ENCODE peak calls at places on chromosome X, in nine cellular contexts. P, G, L, B, R, W, A, F and X are unnamed samples.

GRCh38 chrX:123833387-123833786 is 26.5 kb upstream of the XIAP start:
- DNase-seq in P (peak; percentile 23), G (peak; percentile 77), L (peak; percentile 69), B (peak; percentile 58), R (peak; percentile 27), W (peak; percentile 53), A (peak; percentile 46), F (peak; percentile 58), X (no peak)

GRCh38 chrX:1657367-1658082 is 42.7 kb downstream of the ASMT start:
- DNase-seq in P (no peak), G (no peak), L (no peak), B (peak; percentile 47), R (peak; percentile 69), W (no peak), A (no peak), F (peak; percentile 76), X (no peak)

GRCh38 chrX:4588893-4589292 is 875.4 kb upstream of the PRKX start:
- DNase-seq in P (no peak), G (no peak), L (no peak), B (no peak), R (no peak), W (no peak), A (no peak), F (no peak), X (no peak)

GRCh38 chrX:40651620-40652223 is 4.4 kb upstream of the CXorf38 start:
- DNase-seq in P (peak; percentile 63), G (peak; percentile 75), L (peak; percentile 88), B (peak; percentile 67), R (peak; percentile 28), W (peak; percentile 76), A (peak; percentile 64), F (peak; percentile 72), X (no peak)

GRCh38 chrX:41607264-41607832 is 81.4 kb upstream of the GPR34 start:
- DNase-seq in P (no peak), G (peak; percentile 64), L (no peak), B (no peak), R (no peak), W (no peak), A (no peak), F (no peak), X (no peak)

GRCh38 chrX:39050427-39050826 is 249.2 kb downstream of the MID1IP1 start:
- DNase-seq in P (no peak), G (no peak), L (no peak), B (no peak), R (no peak), W (no peak), A (no peak), F (no peak), X (no peak)

GRCh38 chrX:150155396-150156048 is 207.6 kb upstream of the MAMLD1 start:
- DNase-seq in P (no peak), G (no peak), L (peak; percentile 60), B (no peak), R (no peak), W (no peak), A (peak; percentile 71), F (peak; percentile 63), X (no peak)

GRCh38 chrX:107135076-107135964 is 16.7 kb upstream of the RBM41 start:
- DNase-seq in P (no peak), G (peak; percentile 68), L (no peak), B (no peak), R (no peak), W (no peak), A (peak; percentile 74), F (peak; percentile 69), X (no peak)

GRCh38 chrX:98422530-98422929 is 1538.8 kb downstream of the RPA4 start:
- DNase-seq in P (no peak), G (no peak), L (no peak), B (no peak), R (no peak), W (no peak), A (no peak), F (no peak), X (no peak)

GRCh38 chrX:6067600-6067999 is 161.1 kb downstream of the NLGN4X start:
- DNase-seq in P (no peak), G (no peak), L (no peak), B (no peak), R (no peak), W (no peak), A (no peak), F (no peak), X (no peak)

GRCh38 chrX:153609917-153610833 is 11.2 kb upstream of the CCNQ start:
- DNase-seq in P (peak; percentile 41), G (peak; percentile 87), L (peak; percentile 85), B (peak; percentile 80), R (peak; percentile 71), W (peak; percentile 85), A (peak; percentile 68), F (peak; percentile 63), X (peak; percentile 87)

GRCh38 chrX:47283015-47283771 is 50.4 kb downstream of the USP11 start:
- DNase-seq in P (no peak), G (peak; percentile 31), L (no peak), B (no peak), R (no peak), W (peak; percentile 39), A (peak; percentile 41), F (peak; percentile 74), X (no peak)

GRCh38 chrX:19127649-19128168 is 5.4 kb upstream of the ADGRG2 start:
- DNase-seq in P (no peak), G (no peak), L (no peak), B (no peak), R (no peak), W (no peak), A (peak; percentile 70), F (peak; percentile 69), X (no peak)

GRCh38 chrX:122941801-122942200 is 242.3 kb upstream of the GRIA3 start:
- DNase-seq in P (no peak), G (no peak), L (no peak), B (no peak), R (no peak), W (no peak), A (no peak), F (no peak), X (no peak)

GRCh38 chrX:130055103-130055502 is 55.2 kb downstream of the ELF4 start:
- DNase-seq in P (peak; percentile 27), G (no peak), L (no peak), B (no peak), R (no peak), W (no peak), A (peak; percentile 55), F (peak; percentile 38), X (no peak)

GRCh38 chrX:78652971-78653822 is 5.9 kb downstream of the RTL3 start:
- DNase-seq in P (no peak), G (no peak), L (no peak), B (no peak), R (peak; percentile 31), W (no peak), A (peak; percentile 75), F (peak; percentile 78), X (no peak)

GRCh38 chrX:135923353-135923752 is 29.8 kb downstream of the SAGE1 start:
- DNase-seq in P (no peak), G (peak; percentile 14), L (no peak), B (no peak), R (no peak), W (no peak), A (no peak), F (no peak), X (no peak)

GRCh38 chrX:112941209-112941788 is 100.7 kb upstream of the AMOT start:
- DNase-seq in P (no peak), G (no peak), L (peak; percentile 18), B (no peak), R (no peak), W (no peak), A (peak; percentile 0), F (no peak), X (no peak)

GRCh38 chrX:115972717-115973116 is 197.8 kb upstream of the AGTR2 start:
- DNase-seq in P (no peak), G (no peak), L (peak; percentile 43), B (no peak), R (no peak), W (no peak), A (no peak), F (peak; percentile 15), X (no peak)

GRCh38 chrX:22296871-22297270 is 24.2 kb downstream of the CBLL2 start:
- DNase-seq in P (no peak), G (no peak), L (no peak), B (no peak), R (no peak), W (no peak), A (no peak), F (no peak), X (no peak)

GRCh38 chrX:111861605-111862004 is 14.4 kb upstream of the TRPC5OS start:
- DNase-seq in P (no peak), G (no peak), L (no peak), B (no peak), R (no peak), W (no peak), A (no peak), F (no peak), X (no peak)

GRCh38 chrX:111869639-111870034 is 6.3 kb upstream of the TRPC5OS start:
- DNase-seq in P (no peak), G (peak; percentile 28), L (peak; percentile 85), B (no peak), R (no peak), W (peak; percentile 49), A (peak; percentile 31), F (peak; percentile 61), X (no peak)

GRCh38 chrX:111868726-111869638 is 7.0 kb upstream of the TRPC5OS start:
- DNase-seq in P (no peak), G (no peak), L (peak; percentile 17), B (no peak), R (peak; percentile 12), W (no peak), A (no peak), F (peak; percentile 11), X (no peak)

GRCh38 chrX:111867236-111867635 is 8.7 kb upstream of the TRPC5OS start:
- DNase-seq in P (no peak), G (no peak), L (no peak), B (no peak), R (no peak), W (no peak), A (no peak), F (no peak), X (no peak)
- TF ChIP-seq CTCF in P (no peak), G (no peak), L (no peak), B (no peak), R (no peak), W (no peak), A (no peak), F (no peak), X (no peak)

GRCh38 chrX:43467608-43468234 is 188.4 kb upstream of the MAOA start:
- DNase-seq in P (no peak), G (peak; percentile 14), L (no peak), B (no peak), R (no peak), W (no peak), A (no peak), F (no peak), X (no peak)
- TF ChIP-seq CTCF in P (no peak), G (peak; percentile 38), L (no peak), B (no peak), R (no peak), W (no peak), A (no peak), F (no peak), X (no peak)

GRCh38 chrX:34341258-34341657 is 209.1 kb upstream of the FAM47A start:
- DNase-seq in P (no peak), G (no peak), L (peak; percentile 7), B (no peak), R (no peak), W (no peak), A (no peak), F (peak; percentile 3), X (no peak)
- TF ChIP-seq CTCF in P (no peak), G (no peak), L (peak; percentile 39), B (no peak), R (peak; percentile 2), W (no peak), A (no peak), F (no peak), X (peak; percentile 31)

GRCh38 chrX:24426921-24427746 is 38.0 kb upstream of the PDK3 start:
- DNase-seq in P (no peak), G (no peak), L (peak; percentile 43), B (no peak), R (no peak), W (no peak), A (no peak), F (peak; percentile 2), X (no peak)
- TF ChIP-seq CTCF in P (no peak), G (no peak), L (no peak), B (no peak), R (no peak), W (no peak), A (no peak), F (no peak), X (no peak)